ENCODE peak calls at places on chromosomes 11 and 22, in four cellular contexts. C, I, R and B are unnamed samples.

GRCh38 chr11:90698238-90698637 is 475.4 kb upstream of the CHORDC1 start:
- DNase-seq in C (no peak), R (no peak), I (no peak), B (no peak)

GRCh38 chr11:47485112-47485511 is 36.2 kb upstream of the RAPSN start:
- DNase-seq in R (no peak), C (no peak), I (no peak), B (no peak)

GRCh38 chr22:35761037-35761436 is 43.4 kb downstream of the APOL5 start:
- DNase-seq in C (no peak), I (peak), R (no peak), B (no peak)

GRCh38 chr11:121494355-121495099 is 41.8 kb upstream of the SORL1-AS1 start:
- DNase-seq in C (no peak), R (no peak), I (no peak), B (no peak)

GRCh38 chr22:49768961-49769690 is 58.5 kb downstream of the BRD1 start:
- DNase-seq in I (no peak), C (peak), R (no peak), B (peak)

GRCh38 chr11:95372097-95372656 is 141.2 kb upstream of the SESN3 start:
- DNase-seq in C (no peak), R (no peak), I (no peak), B (no peak)

GRCh38 chr22:32271389-32271788 is 16.2 kb upstream of the SLC5A4 start:
- DNase-seq in R (no peak), I (no peak), C (no peak), B (no peak)

GRCh38 chr22:46029574-46030200 is 52.7 kb upstream of the WNT7B start:
- DNase-seq in R (no peak), I (no peak), C (no peak), B (no peak)

GRCh38 chr22:30273196-30273595 is 6.5 kb upstream of the OSM start:
- DNase-seq in R (no peak), I (no peak), C (no peak), B (no peak)

GRCh38 chr11:57513911-57514537 is 1.5 kb downstream of the SLC43A1 start:
- DNase-seq in I (peak), R (no peak), C (peak), B (no peak)

GRCh38 chr22:19951351-19951750 is 9.7 kb upstream of the TXNRD2 start:
- DNase-seq in R (no peak), I (no peak), C (no peak), B (no peak)

GRCh38 chr11:60870276-60870675 is 2.9 kb downstream of the ZP1 start:
- DNase-seq in C (no peak), R (peak), I (no peak), B (no peak)

GRCh38 chr22:26674211-26675190 is 17.1 kb downstream of the MIAT start:
- DNase-seq in C (no peak), I (no peak), R (peak), B (no peak)

GRCh38 chr11:34616086-34616485 is 4.8 kb upstream of the EHF start:
- DNase-seq in C (no peak), I (no peak), R (no peak), B (no peak)

GRCh38 chr22:35102663-35103062 is 36.7 kb downstream of the ISX start:
- DNase-seq in I (peak), R (no peak), C (no peak), B (no peak)

GRCh38 chr22:20673341-20674195 is 100.3 kb upstream of the SERPIND1 start:
- DNase-seq in I (no peak), C (no peak), R (no peak), B (no peak)

GRCh38 chr11:36340909-36341308 is 44.8 kb downstream of the PRR5L start:
- DNase-seq in I (no peak), C (peak), R (no peak), B (no peak)

GRCh38 chr22:43955883-43956286 is 643 bp downstream of the SAMM50 start:
- DNase-seq in R (peak), I (no peak), C (no peak), B (no peak)

GRCh38 chr11:46414466-46414796 is 22.9 kb upstream of the CHRM4 start:
- DNase-seq in C (no peak), R (peak), I (no peak), B (no peak)

GRCh38 chr11:22666700-22667439 is 459 bp downstream of the GAS2 start:
- DNase-seq in R (no peak), I (peak), C (peak), B (no peak)

GRCh38 chr11:3823303-3823702 is 14.9 kb downstream of the PGAP2 start:
- DNase-seq in I (no peak), R (no peak), C (no peak), B (peak)

GRCh38 chr11:128757886-128758612 is 64.2 kb downstream of the FLI1 start:
- DNase-seq in C (no peak), I (no peak), R (no peak), B (no peak)

GRCh38 chr22:41092847-41093371 is 517 bp downstream of the EP300 start:
- DNase-seq in C (peak), R (peak), I (peak), B (no peak)

GRCh38 chr22:24950272-24950902 is 2.1 kb upstream of the KIAA1671 start:
- DNase-seq in I (peak), C (no peak), R (no peak), B (no peak)

GRCh38 chr11:3824714-3825472 is 15.9 kb downstream of the RHOG start:
- DNase-seq in R (peak), I (peak), C (peak), B (no peak)

GRCh38 chr11:122099345-122100045 is 16.5 kb downstream of the BLID start:
- DNase-seq in R (no peak), I (no peak), C (no peak), B (peak)

GRCh38 chr22:30865656-30866055 is 102.9 kb downstream of the MORC2 start:
- DNase-seq in R (no peak), C (no peak), I (no peak), B (no peak)

GRCh38 chr11:102267602-102268001 is 49.7 kb upstream of the BIRC3 start:
- DNase-seq in R (no peak), I (no peak), C (no peak), B (no peak)
- TF ChIP-seq CTCF in R (no peak), I (no peak), C (no peak), B (no peak)

DNA sequence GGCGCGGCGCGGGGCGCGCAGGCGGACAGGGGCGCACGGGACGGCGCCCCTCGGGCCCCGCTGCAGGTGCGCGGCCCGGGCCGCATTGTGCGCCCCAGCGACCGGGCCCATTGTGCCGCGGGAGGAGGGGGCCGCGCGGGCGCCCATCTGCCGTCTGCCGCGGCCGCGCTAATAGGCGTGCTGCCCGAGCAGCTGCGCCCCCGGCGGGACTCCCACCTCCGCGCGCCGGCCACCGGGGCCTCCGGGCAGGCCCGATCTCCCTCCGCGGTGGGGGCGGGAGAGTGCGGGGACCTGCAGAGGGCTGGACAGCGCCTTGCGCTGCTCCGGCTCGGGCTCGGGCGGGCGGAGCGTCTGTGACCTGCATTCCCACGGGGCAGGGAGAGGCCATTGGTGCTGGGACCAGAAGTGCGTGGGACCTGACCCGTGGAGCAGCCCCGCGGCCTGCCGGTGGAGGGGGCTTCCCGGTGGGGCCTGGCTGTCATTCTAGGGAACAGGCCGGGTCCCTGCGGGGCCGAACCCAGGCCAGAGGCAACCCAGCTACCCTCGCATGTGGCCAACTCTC is 950 bp downstream of the BRSK2 start:
- DNase-seq in C (no peak), I (peak), R (no peak), B (no peak)
- H3K4me3 ChIP-seq in C (peak), I (no peak), R (no peak), B (no peak)

GRCh38 chr11:32331098-32331497 is 104.2 kb downstream of the WT1 start:
- DNase-seq in I (no peak), R (no peak), C (no peak), B (peak)

GRCh38 chr11:32334822-32335221 is 100.5 kb downstream of the WT1 start:
- DNase-seq in I (no peak), C (peak), R (peak), B (no peak)

GRCh38 chr11:32332990-32333334 is 102.4 kb downstream of the WT1 start:
- DNase-seq in C (no peak), R (peak), I (no peak), B (no peak)

GRCh38 chr11:32331792-32332191 is 103.5 kb downstream of the WT1 start:
- DNase-seq in R (no peak), I (no peak), C (no peak), B (no peak)

GRCh38 chr11:32333335-32333991 is 101.9 kb downstream of the WT1 start:
- DNase-seq in C (no peak), R (no peak), I (peak), B (peak)
- TF ChIP-seq CTCF in C (no peak), R (peak), I (peak), B (peak)

GRCh38 chr11:64614927-64615326 is 23.9 kb downstream of the SLC22A12 start:
- DNase-seq in C (no peak), R (no peak), I (no peak), B (no peak)
- H3K4me3 ChIP-seq in C (no peak), R (no peak), I (no peak), B (no peak)

DNA sequence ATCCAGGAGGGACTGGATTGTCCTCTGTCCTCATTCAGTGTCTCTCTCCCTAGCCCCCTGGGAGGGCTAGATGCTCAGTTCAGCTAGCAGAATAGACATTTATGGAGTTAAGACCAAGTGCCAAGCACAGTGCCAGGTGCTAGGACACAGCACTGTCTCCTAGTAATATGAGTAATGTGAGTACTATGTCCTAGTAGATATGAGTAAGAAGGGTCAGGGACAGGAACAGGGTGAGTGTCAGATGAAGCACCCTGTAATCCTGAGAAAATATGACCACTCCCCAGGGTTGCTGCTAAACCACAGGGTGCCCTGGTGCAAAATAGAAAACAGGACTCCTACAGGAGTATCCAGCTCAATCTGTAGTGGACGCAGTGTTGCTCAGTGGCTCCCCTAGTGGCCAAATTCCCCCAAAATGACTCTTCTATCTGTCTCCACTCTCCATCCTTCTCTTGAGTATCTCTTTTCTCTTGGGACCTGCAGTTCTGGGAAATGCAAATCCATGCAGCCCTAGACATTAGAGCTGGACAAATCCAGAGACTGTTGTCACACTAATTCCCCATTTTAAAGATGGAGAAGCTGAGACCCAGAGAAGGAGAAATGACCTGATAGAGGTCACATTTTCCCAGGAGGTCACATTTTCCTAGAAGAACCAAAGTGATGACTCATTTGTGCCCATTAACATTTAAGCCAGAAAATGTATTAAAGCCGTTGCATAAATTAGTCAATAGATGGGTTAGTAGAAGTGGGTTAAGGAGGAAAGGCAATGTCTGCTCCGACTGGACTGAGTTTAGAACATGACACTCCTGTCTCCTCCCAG is 214.3 kb downstream of the NXPE2 start:
- DNase-seq in R (peak), C (peak), I (no peak), B (no peak)
- TF ChIP-seq CTCF in R (peak), C (peak), I (no peak), B (peak)

DNA sequence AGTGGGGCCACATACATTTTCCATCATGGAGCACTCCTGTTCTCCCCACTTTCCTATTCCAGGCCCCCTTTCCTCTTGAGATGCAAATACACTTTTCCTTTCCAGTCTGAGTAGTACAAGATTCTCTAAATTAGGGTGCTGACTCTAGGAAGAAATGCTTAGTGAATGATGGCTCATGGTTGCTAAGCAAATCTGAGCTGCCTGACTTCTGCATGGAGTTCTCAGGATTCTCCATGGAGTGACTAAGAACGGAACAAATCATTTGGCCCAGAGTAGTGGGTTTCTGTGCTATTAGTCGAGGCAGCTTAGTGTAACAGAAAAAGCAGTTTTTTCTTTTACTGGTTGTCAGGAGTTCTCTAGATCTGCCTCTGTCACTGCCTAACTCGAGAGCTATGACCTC is 65.4 kb upstream of the NTM start:
- DNase-seq in I (no peak), C (no peak), R (no peak), B (no peak)
- H3K4me3 ChIP-seq in I (no peak), C (no peak), R (no peak), B (no peak)

DNA sequence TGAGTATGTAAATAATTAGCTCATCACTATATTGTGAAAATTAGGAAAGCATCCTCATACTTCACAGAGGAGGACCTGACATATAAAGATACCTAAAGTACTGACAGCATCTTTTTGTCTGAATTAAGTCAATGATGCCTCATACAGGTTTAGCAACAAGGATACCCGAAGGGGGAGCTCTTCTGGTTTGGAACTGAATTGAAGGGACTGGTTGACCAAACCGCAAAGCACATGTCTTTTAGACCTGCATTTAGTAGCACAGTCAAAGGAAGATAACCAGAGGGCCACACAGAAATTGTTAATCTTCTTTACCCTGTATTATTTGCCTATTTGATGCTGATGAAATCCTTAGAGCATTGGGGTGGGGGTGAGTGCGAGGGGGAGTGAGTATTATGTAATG is 12.9 kb upstream of the WT1 start:
- DNase-seq in R (no peak), C (peak), I (peak), B (no peak)
- TF ChIP-seq CTCF in R (peak), C (peak), I (peak), B (peak)

GRCh38 chr11:129815596-129816461 is at the start of gene TMEM45B:
- DNase-seq in I (peak), R (no peak), C (peak), B (no peak)

GRCh38 chr11:129819237-129819636 is 3.6 kb downstream of the TMEM45B start:
- DNase-seq in I (no peak), R (no peak), C (no peak), B (no peak)

GRCh38 chr11:129813216-129813791 is 2.3 kb upstream of the TMEM45B start:
- DNase-seq in C (no peak), R (no peak), I (no peak), B (no peak)

GRCh38 chr11:129817282-129818051 is 1.8 kb downstream of the TMEM45B start:
- DNase-seq in C (no peak), I (no peak), R (no peak), B (no peak)

GRCh38 chr11:129814244-129814992 is 1.2 kb upstream of the TMEM45B start:
- DNase-seq in R (peak), I (no peak), C (peak), B (no peak)
- H3K4me3 ChIP-seq in R (no peak), I (no peak), C (no peak), B (no peak)